ENCODE peak calls at places on chromosome 15, in ten cellular contexts. Q is fibroblast of the aortic adventitia; T is lower lobe of right lung; W is G401; V is MCF 10A; C is effector memory CD4-positive, alpha-beta T cell; G is NCI-H2171; I is WTC11; K is NCI-H524 treated with DMSO at 0.1 percent for 48 hours; P is NCI-H226. U is an unnamed sample.

GRCh38 chr15:47718474-47719440 is 1.5 kb downstream of the SEMA6D start:
- DNase-seq in Q (no peak), T (no peak), W (no peak), V (no peak), C (no peak), G (no peak), I (no peak), K (peak; percentile 26), P (no peak), U (no peak)

GRCh38 chr15:49809894-49810594 is 189.2 kb downstream of the DTWD1 start:
- DNase-seq in Q (peak; percentile 22), T (no peak), W (peak; percentile 12), V (peak; percentile 11), C (no peak), G (no peak), I (no peak), K (no peak), P (no peak), U (no peak)

GRCh38 chr15:57555270-57555669 is 36.4 kb upstream of the MYZAP start:
- DNase-seq in Q (no peak), T (no peak), W (no peak), V (no peak), C (no peak), G (no peak), I (no peak), K (peak; percentile 66), P (no peak), U (no peak)

GRCh38 chr15:80949756-80950155 is 39.9 kb downstream of the MESD start:
- DNase-seq in Q (no peak), T (no peak), W (no peak), V (no peak), C (no peak), G (no peak), I (no peak), K (no peak), P (no peak), U (no peak)

GRCh38 chr15:87365221-87365620 is 891.3 kb downstream of the NTRK3 start:
- DNase-seq in Q (peak; percentile 89), T (no peak), W (no peak), V (peak; percentile 29), C (no peak), G (no peak), I (no peak), K (no peak), P (peak; percentile 92), U (no peak)

GRCh38 chr15:57527382-57528091 is 64.2 kb upstream of the MYZAP start:
- DNase-seq in Q (peak; percentile 92), T (no peak), W (peak; percentile 82), V (peak; percentile 81), C (no peak), G (peak; percentile 62), I (no peak), K (peak; percentile 95), P (peak; percentile 58), U (peak; percentile 78)

GRCh38 chr15:73983211-73983727 is 8.8 kb downstream of the STOML1 start:
- DNase-seq in Q (peak; percentile 73), T (peak; percentile 51), W (peak; percentile 86), V (peak; percentile 97), C (no peak), G (peak; percentile 85), I (no peak), K (no peak), P (peak; percentile 97), U (no peak)

GRCh38 chr15:100291106-100291505 is 50.7 kb downstream of the ADAMTS17 start:
- DNase-seq in Q (peak; percentile 14), T (no peak), W (no peak), V (peak; percentile 29), C (no peak), G (no peak), I (no peak), K (no peak), P (peak; percentile 80), U (peak; percentile 6)

GRCh38 chr15:66718220-66718988 is 16.4 kb downstream of the SMAD6 start:
- DNase-seq in Q (no peak), T (no peak), W (no peak), V (no peak), C (no peak), G (no peak), I (no peak), K (no peak), P (no peak), U (no peak)

GRCh38 chr15:72706266-72706665 is 20.3 kb downstream of the BBS4 start:
- DNase-seq in Q (no peak), T (no peak), W (no peak), V (no peak), C (no peak), G (no peak), I (no peak), K (no peak), P (no peak), U (no peak)

GRCh38 chr15:71043373-71043772 is 71.9 kb upstream of the THSD4 start:
- DNase-seq in Q (peak; percentile 47), T (no peak), W (no peak), V (peak; percentile 90), C (no peak), G (no peak), I (no peak), K (no peak), P (peak; percentile 94), U (no peak)

GRCh38 chr15:40948706-40949473 is 4.4 kb upstream of the CHAC1 start:
- DNase-seq in Q (no peak), T (no peak), W (no peak), V (no peak), C (no peak), G (no peak), I (no peak), K (no peak), P (no peak), U (no peak)

GRCh38 chr15:42373274-42373673 is 14.0 kb downstream of the CAPN3 start:
- DNase-seq in Q (no peak), T (no peak), W (no peak), V (no peak), C (no peak), G (no peak), I (no peak), K (no peak), P (no peak), U (no peak)

GRCh38 chr15:26132786-26133185 is 269.7 kb upstream of the ATP10A start:
- DNase-seq in Q (no peak), T (no peak), W (no peak), V (no peak), C (no peak), G (no peak), I (no peak), K (no peak), P (no peak), U (no peak)

GRCh38 chr15:30940359-30940758 is 36.6 kb downstream of the FAN1 start:
- DNase-seq in Q (no peak), T (no peak), W (peak; percentile 43), V (no peak), C (no peak), G (no peak), I (no peak), K (no peak), P (no peak), U (no peak)

GRCh38 chr15:101537681-101538080 is 48.2 kb upstream of the PCSK6 start:
- DNase-seq in Q (no peak), T (no peak), W (no peak), V (no peak), C (no peak), G (no peak), I (no peak), K (no peak), P (no peak), U (no peak)

GRCh38 chr15:25054329-25054728 is 99.5 kb downstream of the SNRPN start:
- DNase-seq in Q (no peak), T (no peak), W (no peak), V (no peak), C (no peak), G (no peak), I (no peak), K (no peak), P (no peak), U (no peak)

GRCh38 chr15:81008312-81008711 is 7.6 kb downstream of the TLNRD1 start:
- DNase-seq in Q (no peak), T (no peak), W (peak; percentile 45), V (no peak), C (no peak), G (no peak), I (no peak), K (no peak), P (peak; percentile 15), U (no peak)

GRCh38 chr15:89761929-89762328 is 10.9 kb upstream of the MESP1 start:
- DNase-seq in Q (no peak), T (peak; percentile 11), W (no peak), V (no peak), C (no peak), G (no peak), I (no peak), K (no peak), P (no peak), U (no peak)

GRCh38 chr15:59532770-59533379 is 78.7 kb upstream of the GCNT3 start:
- DNase-seq in Q (peak; percentile 65), T (no peak), W (peak; percentile 17), V (peak; percentile 52), C (no peak), G (peak; percentile 26), I (peak; percentile 25), K (peak; percentile 15), P (no peak), U (peak; percentile 52)

GRCh38 chr15:100201376-100202280 is 140.1 kb downstream of the ADAMTS17 start:
- DNase-seq in Q (no peak), T (no peak), W (no peak), V (no peak), C (no peak), G (no peak), I (no peak), K (no peak), P (no peak), U (no peak)

GRCh38 chr15:90063733-90064247 is 38.5 kb downstream of the IDH2 start:
- DNase-seq in Q (no peak), T (peak; percentile 70), W (no peak), V (no peak), C (no peak), G (no peak), I (no peak), K (no peak), P (no peak), U (no peak)

GRCh38 chr15:61449306-61449705 is 220.2 kb upstream of the RORA start:
- DNase-seq in Q (no peak), T (no peak), W (no peak), V (no peak), C (no peak), G (no peak), I (no peak), K (no peak), P (no peak), U (no peak)

GRCh38 chr15:59420986-59421618 is 16.9 kb upstream of the FAM81A start:
- DNase-seq in Q (peak; percentile 59), T (no peak), W (no peak), V (no peak), C (no peak), G (no peak), I (peak; percentile 36), K (no peak), P (no peak), U (peak; percentile 81)

GRCh38 chr15:76199106-76200082 is 111.9 kb downstream of the ETFA start:
- DNase-seq in Q (peak; percentile 85), T (no peak), W (peak; percentile 71), V (peak; percentile 92), C (no peak), G (no peak), I (no peak), K (no peak), P (no peak), U (no peak)